ENCODE peak calls at places on chromosome 21, in eight cellular contexts. One of them, this sample, is unnamed.

GRCh38 chr21:26840912-26841311 is 4.3 kb downstream of the ADAMTS1 start:
- DNase-seq in endothelial cell: no peak
- DNase-seq in progenitor cell of endocrine pancreas: no peak
- DNase-seq in fibroblast of the aortic adventitia: peak
- DNase-seq in AG04450: no peak
- DNase-seq in psoas muscle: peak
- DNase-seq in HL-60: no peak
- DNase-seq in neural progenitor cell: no peak
- DNase-seq in this sample: no peak

GRCh38 chr21:26140185-26140584 is 30.4 kb downstream of the APP start:
- DNase-seq in endothelial cell: no peak
- DNase-seq in progenitor cell of endocrine pancreas: no peak
- DNase-seq in fibroblast of the aortic adventitia: peak
- DNase-seq in AG04450: peak
- DNase-seq in psoas muscle: peak
- DNase-seq in HL-60: peak
- DNase-seq in neural progenitor cell: no peak
- DNase-seq in this sample: peak

GRCh38 chr21:27534211-27534610 is 567.3 kb upstream of the ADAMTS5 start:
- DNase-seq in endothelial cell: no peak
- DNase-seq in progenitor cell of endocrine pancreas: no peak
- DNase-seq in fibroblast of the aortic adventitia: no peak
- DNase-seq in AG04450: no peak
- DNase-seq in psoas muscle: no peak
- DNase-seq in HL-60: no peak
- DNase-seq in neural progenitor cell: no peak
- DNase-seq in this sample: no peak

GRCh38 chr21:41877901-41878830 is 978 bp downstream of the PRDM15 start:
- DNase-seq in endothelial cell: no peak
- DNase-seq in progenitor cell of endocrine pancreas: no peak
- DNase-seq in fibroblast of the aortic adventitia: peak
- DNase-seq in AG04450: no peak
- DNase-seq in psoas muscle: no peak
- DNase-seq in HL-60: peak
- DNase-seq in neural progenitor cell: no peak
- DNase-seq in this sample: no peak

GRCh38 chr21:39125752-39126485 is 57.3 kb downstream of the PSMG1 start:
- DNase-seq in endothelial cell: peak
- DNase-seq in progenitor cell of endocrine pancreas: peak
- DNase-seq in fibroblast of the aortic adventitia: peak
- DNase-seq in AG04450: peak
- DNase-seq in psoas muscle: no peak
- DNase-seq in HL-60: peak
- DNase-seq in neural progenitor cell: peak
- DNase-seq in this sample: peak

GRCh38 chr21:38241029-38241740 is 15.6 kb upstream of the KCNJ15 start:
- DNase-seq in endothelial cell: no peak
- DNase-seq in progenitor cell of endocrine pancreas: no peak
- DNase-seq in fibroblast of the aortic adventitia: peak
- DNase-seq in AG04450: no peak
- DNase-seq in psoas muscle: no peak
- DNase-seq in HL-60: no peak
- DNase-seq in neural progenitor cell: no peak
- DNase-seq in this sample: no peak

GRCh38 chr21:42833439-42833815 is 45.9 kb downstream of the WDR4 start:
- DNase-seq in endothelial cell: peak
- DNase-seq in progenitor cell of endocrine pancreas: no peak
- DNase-seq in fibroblast of the aortic adventitia: no peak
- DNase-seq in AG04450: no peak
- DNase-seq in psoas muscle: no peak
- DNase-seq in HL-60: no peak
- DNase-seq in neural progenitor cell: peak
- DNase-seq in this sample: no peak

GRCh38 chr21:38474796-38475195 is 23.5 kb downstream of the ERG start:
- DNase-seq in endothelial cell: no peak
- DNase-seq in progenitor cell of endocrine pancreas: no peak
- DNase-seq in fibroblast of the aortic adventitia: no peak
- DNase-seq in AG04450: no peak
- DNase-seq in psoas muscle: no peak
- DNase-seq in HL-60: no peak
- DNase-seq in neural progenitor cell: no peak
- DNase-seq in this sample: no peak

GRCh38 chr21:27649323-27649722 is 682.4 kb upstream of the ADAMTS5 start:
- DNase-seq in endothelial cell: no peak
- DNase-seq in progenitor cell of endocrine pancreas: no peak
- DNase-seq in fibroblast of the aortic adventitia: peak
- DNase-seq in AG04450: peak
- DNase-seq in psoas muscle: no peak
- DNase-seq in HL-60: no peak
- DNase-seq in neural progenitor cell: no peak
- DNase-seq in this sample: no peak

GRCh38 chr21:41916888-41917433 is 36.9 kb downstream of the C2CD2 start:
- DNase-seq in endothelial cell: no peak
- DNase-seq in progenitor cell of endocrine pancreas: no peak
- DNase-seq in fibroblast of the aortic adventitia: no peak
- DNase-seq in AG04450: no peak
- DNase-seq in psoas muscle: no peak
- DNase-seq in HL-60: no peak
- DNase-seq in neural progenitor cell: no peak
- DNase-seq in this sample: no peak

GRCh38 chr21:38769253-38769780 is 36.4 kb upstream of the ETS2 start:
- DNase-seq in endothelial cell: no peak
- DNase-seq in progenitor cell of endocrine pancreas: no peak
- DNase-seq in fibroblast of the aortic adventitia: peak
- DNase-seq in AG04450: peak
- DNase-seq in psoas muscle: no peak
- DNase-seq in HL-60: no peak
- DNase-seq in neural progenitor cell: peak
- DNase-seq in this sample: no peak

GRCh38 chr21:14591882-14592281 is 45.8 kb upstream of the SAMSN1 start:
- DNase-seq in endothelial cell: no peak
- DNase-seq in progenitor cell of endocrine pancreas: no peak
- DNase-seq in fibroblast of the aortic adventitia: peak
- DNase-seq in AG04450: no peak
- DNase-seq in psoas muscle: peak
- DNase-seq in HL-60: peak
- DNase-seq in neural progenitor cell: no peak
- DNase-seq in this sample: peak

GRCh38 chr21:15050588-15051377 is 14.0 kb downstream of the NRIP1 start:
- DNase-seq in endothelial cell: no peak
- DNase-seq in progenitor cell of endocrine pancreas: no peak
- DNase-seq in fibroblast of the aortic adventitia: no peak
- DNase-seq in AG04450: no peak
- DNase-seq in psoas muscle: no peak
- DNase-seq in HL-60: no peak
- DNase-seq in neural progenitor cell: no peak
- DNase-seq in this sample: no peak

GRCh38 chr21:39022901-39023693 is 160.2 kb downstream of the PSMG1 start:
- DNase-seq in endothelial cell: no peak
- DNase-seq in progenitor cell of endocrine pancreas: no peak
- DNase-seq in fibroblast of the aortic adventitia: peak
- DNase-seq in AG04450: no peak
- DNase-seq in psoas muscle: peak
- DNase-seq in HL-60: no peak
- DNase-seq in neural progenitor cell: no peak
- DNase-seq in this sample: no peak

GRCh38 chr21:38950388-38951094 is 144.8 kb downstream of the ETS2 start:
- DNase-seq in endothelial cell: no peak
- DNase-seq in progenitor cell of endocrine pancreas: no peak
- DNase-seq in fibroblast of the aortic adventitia: peak
- DNase-seq in AG04450: no peak
- DNase-seq in psoas muscle: no peak
- DNase-seq in HL-60: no peak
- DNase-seq in neural progenitor cell: no peak
- DNase-seq in this sample: no peak

GRCh38 chr21:35222541-35222941 is 173.4 kb upstream of the RUNX1 start:
- DNase-seq in endothelial cell: no peak
- DNase-seq in progenitor cell of endocrine pancreas: no peak
- DNase-seq in fibroblast of the aortic adventitia: no peak
- DNase-seq in AG04450: no peak
- DNase-seq in psoas muscle: no peak
- DNase-seq in HL-60: no peak
- DNase-seq in neural progenitor cell: no peak
- DNase-seq in this sample: no peak

GRCh38 chr21:14361958-14362357 is 21.0 kb downstream of the HSPA13 start:
- DNase-seq in endothelial cell: no peak
- DNase-seq in progenitor cell of endocrine pancreas: no peak
- DNase-seq in fibroblast of the aortic adventitia: peak
- DNase-seq in AG04450: no peak
- DNase-seq in psoas muscle: no peak
- DNase-seq in HL-60: peak
- DNase-seq in neural progenitor cell: no peak
- DNase-seq in this sample: peak

GRCh38 chr21:15140321-15141019 is 75.7 kb upstream of the NRIP1 start:
- DNase-seq in endothelial cell: no peak
- DNase-seq in progenitor cell of endocrine pancreas: peak
- DNase-seq in fibroblast of the aortic adventitia: no peak
- DNase-seq in AG04450: no peak
- DNase-seq in psoas muscle: no peak
- DNase-seq in HL-60: no peak
- DNase-seq in neural progenitor cell: no peak
- DNase-seq in this sample: no peak

GRCh38 chr21:43193651-43194302 is 25.0 kb downstream of the CRYAA start:
- DNase-seq in endothelial cell: no peak
- DNase-seq in progenitor cell of endocrine pancreas: peak
- DNase-seq in fibroblast of the aortic adventitia: peak
- DNase-seq in AG04450: peak
- DNase-seq in psoas muscle: peak
- DNase-seq in HL-60: no peak
- DNase-seq in neural progenitor cell: no peak
- DNase-seq in this sample: peak

GRCh38 chr21:17819878-17820232 is 699 bp upstream of the C21orf91 start:
- DNase-seq in endothelial cell: no peak
- DNase-seq in progenitor cell of endocrine pancreas: no peak
- DNase-seq in fibroblast of the aortic adventitia: no peak
- DNase-seq in AG04450: peak
- DNase-seq in psoas muscle: no peak
- DNase-seq in HL-60: peak
- DNase-seq in neural progenitor cell: no peak
- DNase-seq in this sample: peak

GRCh38 chr21:27954806-27955205 is 987.9 kb upstream of the ADAMTS5 start:
- DNase-seq in endothelial cell: no peak
- DNase-seq in progenitor cell of endocrine pancreas: no peak
- DNase-seq in fibroblast of the aortic adventitia: no peak
- DNase-seq in AG04450: peak
- DNase-seq in psoas muscle: no peak
- DNase-seq in HL-60: no peak
- DNase-seq in neural progenitor cell: no peak
- DNase-seq in this sample: no peak

GRCh38 chr21:17602874-17603273 is 9.8 kb downstream of the BTG3 start:
- DNase-seq in endothelial cell: no peak
- DNase-seq in progenitor cell of endocrine pancreas: no peak
- DNase-seq in fibroblast of the aortic adventitia: peak
- DNase-seq in AG04450: no peak
- DNase-seq in psoas muscle: no peak
- DNase-seq in HL-60: no peak
- DNase-seq in neural progenitor cell: no peak
- DNase-seq in this sample: no peak

GRCh38 chr21:42674351-42674940 is 21.0 kb downstream of the PDE9A start:
- DNase-seq in endothelial cell: peak
- DNase-seq in progenitor cell of endocrine pancreas: no peak
- DNase-seq in fibroblast of the aortic adventitia: no peak
- DNase-seq in AG04450: no peak
- DNase-seq in psoas muscle: peak
- DNase-seq in HL-60: no peak
- DNase-seq in neural progenitor cell: peak
- DNase-seq in this sample: no peak

GRCh38 chr21:32383812-32384211 is 9.0 kb downstream of the URB1 start:
- DNase-seq in endothelial cell: no peak
- DNase-seq in progenitor cell of endocrine pancreas: no peak
- DNase-seq in fibroblast of the aortic adventitia: no peak
- DNase-seq in AG04450: no peak
- DNase-seq in psoas muscle: no peak
- DNase-seq in HL-60: no peak
- DNase-seq in neural progenitor cell: no peak
- DNase-seq in this sample: no peak
- TF ChIP-seq CTCF in endothelial cell: no peak
- TF ChIP-seq CTCF in progenitor cell of endocrine pancreas: no peak
- TF ChIP-seq CTCF in fibroblast of the aortic adventitia: no peak
- TF ChIP-seq CTCF in AG04450: no peak
- TF ChIP-seq CTCF in psoas muscle: no peak
- TF ChIP-seq CTCF in HL-60: no peak
- TF ChIP-seq CTCF in neural progenitor cell: peak
- TF ChIP-seq CTCF in this sample: no peak

GRCh38 chr21:20040768-20041167 is 957.4 kb upstream of the NCAM2 start:
- DNase-seq in endothelial cell: no peak
- DNase-seq in progenitor cell of endocrine pancreas: no peak
- DNase-seq in fibroblast of the aortic adventitia: no peak
- DNase-seq in AG04450: no peak
- DNase-seq in psoas muscle: no peak
- DNase-seq in HL-60: no peak
- DNase-seq in neural progenitor cell: no peak
- DNase-seq in this sample: no peak
- TF ChIP-seq CTCF in endothelial cell: peak
- TF ChIP-seq CTCF in progenitor cell of endocrine pancreas: peak
- TF ChIP-seq CTCF in fibroblast of the aortic adventitia: no peak
- TF ChIP-seq CTCF in AG04450: no peak
- TF ChIP-seq CTCF in psoas muscle: no peak
- TF ChIP-seq CTCF in HL-60: no peak
- TF ChIP-seq CTCF in neural progenitor cell: peak
- TF ChIP-seq CTCF in this sample: no peak

GRCh38 chr21:36981977-36982700 is 15.7 kb upstream of the HLCS start:
- DNase-seq in endothelial cell: no peak
- DNase-seq in progenitor cell of endocrine pancreas: no peak
- DNase-seq in fibroblast of the aortic adventitia: no peak
- DNase-seq in AG04450: no peak
- DNase-seq in psoas muscle: no peak
- DNase-seq in HL-60: no peak
- DNase-seq in neural progenitor cell: no peak
- DNase-seq in this sample: no peak

GRCh38 chr21:36976882-36977651 is 10.6 kb upstream of the HLCS start:
- DNase-seq in endothelial cell: peak
- DNase-seq in progenitor cell of endocrine pancreas: no peak
- DNase-seq in fibroblast of the aortic adventitia: peak
- DNase-seq in AG04450: peak
- DNase-seq in psoas muscle: no peak
- DNase-seq in HL-60: no peak
- DNase-seq in neural progenitor cell: peak
- DNase-seq in this sample: no peak

GRCh38 chr21:36976228-36976627 is 9.8 kb upstream of the HLCS start:
- DNase-seq in endothelial cell: no peak
- DNase-seq in progenitor cell of endocrine pancreas: no peak
- DNase-seq in fibroblast of the aortic adventitia: no peak
- DNase-seq in AG04450: no peak
- DNase-seq in psoas muscle: no peak
- DNase-seq in HL-60: no peak
- DNase-seq in neural progenitor cell: no peak
- DNase-seq in this sample: no peak

GRCh38 chr21:36981049-36981391 is 14.6 kb upstream of the HLCS start:
- DNase-seq in endothelial cell: no peak
- DNase-seq in progenitor cell of endocrine pancreas: no peak
- DNase-seq in fibroblast of the aortic adventitia: no peak
- DNase-seq in AG04450: no peak
- DNase-seq in psoas muscle: no peak
- DNase-seq in HL-60: no peak
- DNase-seq in neural progenitor cell: no peak
- DNase-seq in this sample: no peak

GRCh38 chr21:36980280-36981048 is 14.0 kb upstream of the HLCS start:
- DNase-seq in endothelial cell: peak
- DNase-seq in progenitor cell of endocrine pancreas: peak
- DNase-seq in fibroblast of the aortic adventitia: peak
- DNase-seq in AG04450: no peak
- DNase-seq in psoas muscle: peak
- DNase-seq in HL-60: no peak
- DNase-seq in neural progenitor cell: peak
- DNase-seq in this sample: no peak
- TF ChIP-seq CTCF in endothelial cell: no peak
- TF ChIP-seq CTCF in progenitor cell of endocrine pancreas: no peak
- TF ChIP-seq CTCF in fibroblast of the aortic adventitia: no peak
- TF ChIP-seq CTCF in AG04450: no peak
- TF ChIP-seq CTCF in psoas muscle: no peak
- TF ChIP-seq CTCF in HL-60: no peak
- TF ChIP-seq CTCF in neural progenitor cell: peak
- TF ChIP-seq CTCF in this sample: no peak

GRCh38 chr21:40466893-40467483 is 380.0 kb downstream of the DSCAM start:
- DNase-seq in endothelial cell: no peak
- DNase-seq in progenitor cell of endocrine pancreas: no peak
- DNase-seq in fibroblast of the aortic adventitia: no peak
- DNase-seq in AG04450: no peak
- DNase-seq in psoas muscle: no peak
- DNase-seq in HL-60: no peak
- DNase-seq in neural progenitor cell: peak
- DNase-seq in this sample: no peak
- TF ChIP-seq CTCF in endothelial cell: peak
- TF ChIP-seq CTCF in progenitor cell of endocrine pancreas: peak
- TF ChIP-seq CTCF in fibroblast of the aortic adventitia: no peak
- TF ChIP-seq CTCF in AG04450: peak
- TF ChIP-seq CTCF in psoas muscle: no peak
- TF ChIP-seq CTCF in HL-60: no peak
- TF ChIP-seq CTCF in neural progenitor cell: peak
- TF ChIP-seq CTCF in this sample: peak